ENCODE peak calls at places on chromosomes 5 and 9, in six cellular contexts. One of them, this sample, is unnamed.

GRCh38 chr5:112005533-112005926 is 248.5 kb upstream of the NREP start:
- DNase-seq in fibroblast of pulmonary artery: no peak
- DNase-seq in AG04450: no peak
- DNase-seq in PC-3: peak
- DNase-seq in lung: no peak
- DNase-seq in lower leg skin: no peak
- DNase-seq in this sample: no peak

GRCh38 chr5:115262066-115262404 is 642 bp downstream of the PGGT1B start:
- DNase-seq in PC-3: peak
- DNase-seq in AG04450: no peak
- DNase-seq in lower leg skin: no peak
- DNase-seq in fibroblast of pulmonary artery: peak
- DNase-seq in lung: no peak
- DNase-seq in this sample: no peak

GRCh38 chr9:121499177-121499426 is 542 bp downstream of the GGTA1 start:
- DNase-seq in fibroblast of pulmonary artery: no peak
- DNase-seq in lung: no peak
- DNase-seq in PC-3: no peak
- DNase-seq in AG04450: no peak
- DNase-seq in lower leg skin: no peak
- DNase-seq in this sample: no peak

GRCh38 chr5:176559683-176560082 is 10.5 kb downstream of the CDHR2 start:
- DNase-seq in lower leg skin: no peak
- DNase-seq in lung: no peak
- DNase-seq in fibroblast of pulmonary artery: no peak
- DNase-seq in PC-3: peak
- DNase-seq in AG04450: no peak
- DNase-seq in this sample: no peak

GRCh38 chr9:16954032-16954431 is 83.6 kb upstream of the BNC2 start:
- DNase-seq in AG04450: no peak
- DNase-seq in lung: no peak
- DNase-seq in PC-3: no peak
- DNase-seq in fibroblast of pulmonary artery: no peak
- DNase-seq in lower leg skin: no peak
- DNase-seq in this sample: no peak

GRCh38 chr9:133124123-133124948 is 3.3 kb upstream of the RALGDS start:
- DNase-seq in lower leg skin: no peak
- DNase-seq in lung: no peak
- DNase-seq in fibroblast of pulmonary artery: no peak
- DNase-seq in AG04450: no peak
- DNase-seq in PC-3: no peak
- DNase-seq in this sample: no peak

GRCh38 chr5:53490747-53491146 is 10.3 kb downstream of the FST start:
- DNase-seq in lower leg skin: no peak
- DNase-seq in lung: no peak
- DNase-seq in PC-3: no peak
- DNase-seq in fibroblast of pulmonary artery: peak
- DNase-seq in AG04450: peak
- DNase-seq in this sample: no peak

GRCh38 chr9:91503650-91504007 is 80.0 kb upstream of the NFIL3 start:
- DNase-seq in fibroblast of pulmonary artery: peak
- DNase-seq in lung: no peak
- DNase-seq in AG04450: no peak
- DNase-seq in lower leg skin: no peak
- DNase-seq in PC-3: no peak
- DNase-seq in this sample: no peak

GRCh38 chr9:105859428-105860091 is 165.2 kb downstream of the TMEM38B start:
- DNase-seq in AG04450: no peak
- DNase-seq in fibroblast of pulmonary artery: no peak
- DNase-seq in lung: no peak
- DNase-seq in PC-3: no peak
- DNase-seq in lower leg skin: no peak
- DNase-seq in this sample: no peak

GRCh38 chr5:36417221-36417620 is 115.5 kb upstream of the RANBP3L start:
- DNase-seq in lower leg skin: no peak
- DNase-seq in lung: no peak
- DNase-seq in fibroblast of pulmonary artery: peak
- DNase-seq in PC-3: peak
- DNase-seq in AG04450: no peak
- DNase-seq in this sample: no peak

GRCh38 chr5:147752666-147753290 is 29.8 kb downstream of the JAKMIP2 start:
- DNase-seq in lung: no peak
- DNase-seq in AG04450: no peak
- DNase-seq in PC-3: peak
- DNase-seq in fibroblast of pulmonary artery: no peak
- DNase-seq in lower leg skin: no peak
- DNase-seq in this sample: no peak

GRCh38 chr5:124602925-124603650 is 143.4 kb downstream of the ZNF608 start:
- DNase-seq in lower leg skin: no peak
- DNase-seq in AG04450: no peak
- DNase-seq in lung: no peak
- DNase-seq in PC-3: no peak
- DNase-seq in fibroblast of pulmonary artery: peak
- DNase-seq in this sample: no peak

GRCh38 chr9:100064872-100065581 is 33.8 kb downstream of the ERP44 start:
- DNase-seq in fibroblast of pulmonary artery: peak
- DNase-seq in PC-3: peak
- DNase-seq in AG04450: peak
- DNase-seq in lower leg skin: no peak
- DNase-seq in lung: no peak
- DNase-seq in this sample: no peak

GRCh38 chr5:93425102-93425501 is 155.9 kb downstream of the NR2F1-AS1 start:
- DNase-seq in fibroblast of pulmonary artery: no peak
- DNase-seq in lower leg skin: no peak
- DNase-seq in AG04450: no peak
- DNase-seq in PC-3: no peak
- DNase-seq in lung: no peak
- DNase-seq in this sample: no peak

GRCh38 chr5:9927521-9927997 is 297.4 kb upstream of the TAS2R1 start:
- DNase-seq in fibroblast of pulmonary artery: peak
- DNase-seq in PC-3: peak
- DNase-seq in AG04450: no peak
- DNase-seq in lung: no peak
- DNase-seq in lower leg skin: no peak
- DNase-seq in this sample: no peak

GRCh38 chr5:57551974-57552537 is 69.4 kb upstream of the ACTBL2 start:
- DNase-seq in PC-3: no peak
- DNase-seq in fibroblast of pulmonary artery: no peak
- DNase-seq in lower leg skin: no peak
- DNase-seq in AG04450: no peak
- DNase-seq in lung: no peak
- DNase-seq in this sample: no peak

GRCh38 chr9:124941689-124942561 is 1.0 kb upstream of the GOLGA1 start:
- DNase-seq in PC-3: peak
- DNase-seq in lower leg skin: peak
- DNase-seq in fibroblast of pulmonary artery: peak
- DNase-seq in AG04450: no peak
- DNase-seq in lung: peak
- DNase-seq in this sample: peak

GRCh38 chr9:4596165-4596922 is 65.8 kb upstream of the PLPP6 start:
- DNase-seq in lower leg skin: no peak
- DNase-seq in fibroblast of pulmonary artery: no peak
- DNase-seq in AG04450: no peak
- DNase-seq in PC-3: no peak
- DNase-seq in lung: no peak
- DNase-seq in this sample: no peak

GRCh38 chr5:124315746-124316415 is 430.6 kb downstream of the ZNF608 start:
- DNase-seq in lung: no peak
- DNase-seq in fibroblast of pulmonary artery: peak
- DNase-seq in AG04450: peak
- DNase-seq in lower leg skin: no peak
- DNase-seq in PC-3: peak
- DNase-seq in this sample: no peak

GRCh38 chr9:15295761-15296405 is 11.1 kb downstream of the TTC39B start:
- DNase-seq in fibroblast of pulmonary artery: peak
- DNase-seq in lung: no peak
- DNase-seq in AG04450: no peak
- DNase-seq in lower leg skin: no peak
- DNase-seq in PC-3: no peak
- DNase-seq in this sample: no peak

GRCh38 chr9:75083188-75083976 is 4.6 kb downstream of the NMRK1 start:
- DNase-seq in AG04450: no peak
- DNase-seq in lung: peak
- DNase-seq in fibroblast of pulmonary artery: no peak
- DNase-seq in PC-3: peak
- DNase-seq in lower leg skin: peak
- DNase-seq in this sample: no peak

GRCh38 chr9:100425758-100426157 is 1.2 kb upstream of the MSANTD3 start:
- DNase-seq in lung: no peak
- DNase-seq in PC-3: peak
- DNase-seq in fibroblast of pulmonary artery: no peak
- DNase-seq in lower leg skin: no peak
- DNase-seq in AG04450: no peak
- DNase-seq in this sample: no peak

GRCh38 chr5:39309534-39309933 is 54.8 kb downstream of the C9 start:
- DNase-seq in PC-3: no peak
- DNase-seq in AG04450: no peak
- DNase-seq in lung: no peak
- DNase-seq in fibroblast of pulmonary artery: no peak
- DNase-seq in lower leg skin: no peak
- DNase-seq in this sample: no peak

GRCh38 chr5:39319395-39319794 is 44.9 kb downstream of the C9 start:
- DNase-seq in lower leg skin: no peak
- DNase-seq in PC-3: no peak
- DNase-seq in AG04450: no peak
- DNase-seq in lung: no peak
- DNase-seq in fibroblast of pulmonary artery: no peak
- DNase-seq in this sample: no peak

GRCh38 chr5:39315995-39316394 is 48.3 kb downstream of the C9 start:
- DNase-seq in PC-3: no peak
- DNase-seq in lung: no peak
- DNase-seq in AG04450: no peak
- DNase-seq in fibroblast of pulmonary artery: no peak
- DNase-seq in lower leg skin: no peak
- DNase-seq in this sample: no peak

GRCh38 chr5:39314591-39314990 is 49.7 kb downstream of the C9 start:
- DNase-seq in lung: no peak
- DNase-seq in lower leg skin: no peak
- DNase-seq in AG04450: no peak
- DNase-seq in fibroblast of pulmonary artery: no peak
- DNase-seq in PC-3: peak
- DNase-seq in this sample: no peak
- TF ChIP-seq CTCF in lung: no peak
- TF ChIP-seq CTCF in lower leg skin: no peak
- TF ChIP-seq CTCF in AG04450: peak
- TF ChIP-seq CTCF in fibroblast of pulmonary artery: peak
- TF ChIP-seq CTCF in PC-3: peak
- TF ChIP-seq CTCF in this sample: no peak

DNA sequence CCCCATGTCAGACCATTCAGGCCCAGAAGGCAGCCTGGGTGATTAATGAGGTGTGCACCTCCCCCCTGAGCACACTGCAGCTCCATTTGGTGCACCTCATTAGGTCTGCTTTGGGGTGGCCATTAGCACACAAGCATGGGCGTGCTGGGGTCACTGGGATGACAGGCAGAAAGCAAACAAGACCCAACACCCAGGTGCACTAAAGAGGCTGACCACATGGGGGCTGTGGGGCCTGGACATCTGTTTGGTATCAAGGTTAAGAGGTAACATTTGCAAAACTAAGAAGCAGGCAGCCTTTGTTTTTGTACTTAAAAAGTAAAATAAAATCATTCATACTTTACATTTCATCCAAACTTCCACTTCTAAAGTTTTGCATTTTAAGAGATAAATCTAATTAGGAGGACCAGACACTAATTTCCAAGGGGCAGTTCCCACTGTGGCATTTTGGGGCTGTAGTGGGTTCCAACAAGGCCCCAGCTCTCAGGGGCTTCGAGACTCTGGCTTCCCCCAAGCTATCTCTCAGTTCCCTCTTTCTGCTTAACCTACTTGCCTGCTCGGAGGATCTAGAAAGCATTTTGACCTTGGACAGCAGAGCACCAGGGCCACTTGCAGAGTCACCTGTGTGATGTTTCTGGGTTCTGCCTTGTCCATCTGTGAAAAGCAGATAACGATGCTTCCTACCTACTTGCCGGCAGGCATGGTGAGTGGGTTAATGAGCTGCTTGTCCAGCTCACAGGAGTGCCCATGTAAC is 175.6 kb downstream of the MED10 start:
- DNase-seq in PC-3: peak
- DNase-seq in lung: no peak
- DNase-seq in fibroblast of pulmonary artery: no peak
- DNase-seq in lower leg skin: no peak
- DNase-seq in AG04450: no peak
- DNase-seq in this sample: no peak
- TF ChIP-seq CTCF in PC-3: peak
- TF ChIP-seq CTCF in lung: no peak
- TF ChIP-seq CTCF in fibroblast of pulmonary artery: no peak
- TF ChIP-seq CTCF in lower leg skin: no peak
- TF ChIP-seq CTCF in AG04450: no peak
- TF ChIP-seq CTCF in this sample: peak

DNA sequence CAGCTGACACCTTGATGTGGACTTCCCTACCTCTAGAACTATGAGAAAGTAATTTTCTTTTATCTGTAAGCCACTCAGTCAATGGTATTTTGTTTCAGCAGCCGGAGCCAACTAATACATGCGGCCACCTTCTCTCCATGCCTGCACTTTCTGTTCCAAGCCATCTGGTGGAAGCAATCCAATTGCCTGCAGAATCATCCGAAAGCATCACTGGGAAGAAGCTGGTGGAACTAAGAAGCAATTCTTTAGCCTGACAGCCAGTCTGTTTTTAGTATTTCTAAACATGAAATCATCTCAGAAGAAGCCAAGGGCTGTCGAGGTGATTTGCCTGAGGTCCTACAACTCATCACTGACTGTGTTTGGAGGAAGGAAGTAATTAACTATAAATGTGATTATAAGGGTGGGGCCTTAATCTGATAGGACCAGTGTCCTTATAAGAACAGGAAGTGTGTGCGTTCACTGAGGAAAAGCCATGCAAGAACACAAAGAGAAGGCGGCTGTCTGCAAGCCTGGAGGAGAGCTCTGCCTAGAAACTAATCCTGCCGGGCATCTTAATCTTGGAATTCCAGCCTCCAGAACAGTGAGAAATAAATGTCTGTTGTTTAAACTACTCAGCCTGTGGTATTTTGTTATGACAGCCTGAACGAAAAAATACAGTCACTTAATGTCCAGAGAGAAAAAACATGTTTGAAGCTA is 49.1 kb downstream of the NXNL2 start:
- DNase-seq in AG04450: peak
- DNase-seq in fibroblast of pulmonary artery: peak
- DNase-seq in lung: no peak
- DNase-seq in lower leg skin: no peak
- DNase-seq in PC-3: peak
- DNase-seq in this sample: no peak
- TF ChIP-seq CTCF in AG04450: peak
- TF ChIP-seq CTCF in fibroblast of pulmonary artery: peak
- TF ChIP-seq CTCF in lung: no peak
- TF ChIP-seq CTCF in lower leg skin: no peak
- TF ChIP-seq CTCF in PC-3: no peak
- TF ChIP-seq CTCF in this sample: no peak

DNA sequence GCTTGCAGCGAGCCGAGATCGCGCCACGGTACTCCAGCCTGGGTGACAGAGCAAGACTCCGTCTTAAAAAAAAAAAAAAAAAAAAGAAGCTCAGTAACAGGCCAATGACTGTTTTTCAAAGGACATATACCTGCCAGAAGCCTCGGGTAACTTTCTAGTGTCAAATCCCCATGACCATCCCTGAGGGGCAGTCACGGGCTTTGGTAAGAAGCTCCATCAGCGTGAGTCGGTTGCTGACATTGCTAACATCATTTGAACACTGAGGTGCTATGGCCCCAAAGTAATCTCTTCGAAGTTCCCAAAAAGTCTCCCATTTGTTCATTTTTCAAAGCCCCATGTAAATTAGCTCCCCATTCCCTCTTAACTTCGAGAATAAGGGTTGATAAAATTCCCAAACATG is 11.6 kb downstream of the NAIP start:
- DNase-seq in lung: no peak
- DNase-seq in fibroblast of pulmonary artery: no peak
- DNase-seq in PC-3: no peak
- DNase-seq in lower leg skin: no peak
- DNase-seq in AG04450: no peak
- DNase-seq in this sample: no peak
- TF ChIP-seq CTCF in lung: no peak
- TF ChIP-seq CTCF in fibroblast of pulmonary artery: no peak
- TF ChIP-seq CTCF in PC-3: no peak
- TF ChIP-seq CTCF in lower leg skin: no peak
- TF ChIP-seq CTCF in AG04450: no peak
- TF ChIP-seq CTCF in this sample: no peak